ENCODE peak calls at places on chromosomes 5 and 9, in seven cellular contexts. P is HFF-Myc, G is heart right ventricle, Q is colonic mucosa, T is sigmoid colon, F is right atrium auricular region, L is GM06990. K is an unnamed sample.

GRCh38 chr5:157484768-157485167 is 24.8 kb downstream of the NIPAL4 start:
- DNase-seq in T (peak), P (no peak), L (no peak), F (peak), Q (no peak), G (no peak), K (no peak)

GRCh38 chr5:52849544-52849943 is 61.8 kb downstream of the ITGA1 start:
- DNase-seq in P (no peak), Q (no peak), F (no peak), L (no peak), T (no peak), G (no peak), K (no peak)

GRCh38 chr5:153965102-153965645 is 73.5 kb downstream of the FAM114A2 start:
- DNase-seq in P (peak), G (peak), L (no peak), Q (peak), F (no peak), T (peak), K (peak)

GRCh38 chr5:77437194-77437593 is 54.9 kb downstream of the WDR41 start:
- DNase-seq in T (no peak), Q (no peak), L (no peak), F (no peak), G (no peak), P (no peak), K (no peak)

GRCh38 chr5:127012933-127013332 is 17.4 kb downstream of the MARCHF3 start:
- DNase-seq in T (no peak), G (no peak), F (no peak), L (no peak), P (peak), Q (no peak), K (no peak)

GRCh38 chr5:34584165-34584564 is 72.0 kb upstream of the RAI14 start:
- DNase-seq in Q (no peak), G (no peak), F (no peak), L (no peak), T (no peak), P (no peak), K (no peak)

GRCh38 chr5:52709171-52709925 is 78.4 kb upstream of the ITGA1 start:
- DNase-seq in T (no peak), F (no peak), Q (no peak), P (no peak), G (peak), L (no peak), K (peak)

GRCh38 chr5:138274189-138274853 is at the start of gene GFRA3:
- DNase-seq in L (peak), P (no peak), F (no peak), T (peak), G (no peak), Q (no peak), K (peak)

GRCh38 chr5:1385395-1386273 is 40.7 kb upstream of the CLPTM1L start:
- DNase-seq in F (peak), T (peak), P (peak), Q (peak), L (peak), G (peak), K (peak)
- TF ChIP-seq CTCF in F (no peak), T (no peak), P (no peak), Q (no peak), L (no peak), G (no peak), K (no peak)

GRCh38 chr9:133742251-133742650 is 4.1 kb upstream of the SARDH start:
- DNase-seq in L (no peak), G (no peak), Q (no peak), F (no peak), T (no peak), P (no peak), K (no peak)

GRCh38 chr9:133742849-133743444 is 4.8 kb upstream of the SARDH start:
- DNase-seq in G (peak), F (peak), Q (peak), P (peak), T (peak), L (peak), K (peak)

GRCh38 chr9:133752739-133753446 is 14.7 kb upstream of the SARDH start:
- DNase-seq in G (no peak), P (no peak), T (no peak), Q (no peak), L (no peak), F (no peak), K (no peak)

GRCh38 chr9:133750927-133751649 is 12.9 kb upstream of the SARDH start:
- DNase-seq in L (no peak), T (peak), Q (no peak), G (no peak), P (no peak), F (peak), K (no peak)

DNA sequence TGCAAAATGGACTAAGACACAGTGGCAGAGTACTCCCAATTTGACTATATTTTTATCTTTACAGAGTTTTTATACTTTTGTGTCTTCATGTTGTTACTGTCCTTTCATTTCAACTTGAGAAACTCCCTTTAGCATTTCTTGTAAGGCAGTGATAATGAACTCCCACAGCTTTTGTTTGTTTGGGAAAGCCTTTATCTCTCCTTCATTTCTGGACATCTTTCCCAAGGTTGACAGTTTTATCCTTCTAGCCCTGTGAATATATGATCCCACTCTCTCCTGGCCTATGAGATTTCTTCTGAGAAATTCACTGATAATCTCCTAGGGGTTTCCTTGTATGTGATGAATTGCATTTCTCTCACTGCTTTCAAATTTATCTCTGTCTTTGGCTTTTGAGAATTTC is 9.2 kb upstream of the SARDH start:
- DNase-seq in G (no peak), F (no peak), P (no peak), T (no peak), L (no peak), Q (no peak), K (no peak)
- TF ChIP-seq CTCF in G (no peak), F (no peak), P (no peak), T (no peak), L (no peak), Q (no peak), K (no peak)

GRCh38 chr9:5610491-5610890 is 18.4 kb upstream of the RIC1 start:
- DNase-seq in L (no peak), T (no peak), G (no peak), F (no peak), Q (no peak), P (no peak), K (no peak)
- TF ChIP-seq CTCF in L (no peak), T (no peak), G (no peak), F (no peak), Q (no peak), P (no peak), K (no peak)

GRCh38 chr5:178849316-178849715 is 10.4 kb upstream of the ZNF354B start:
- DNase-seq in P (no peak), Q (no peak), G (no peak), F (no peak), L (no peak), T (no peak), K (no peak)

GRCh38 chr5:178859625-178860521 is at the start of gene ZNF354B:
- DNase-seq in Q (peak), G (peak), L (peak), F (peak), T (peak), P (peak), K (peak)

GRCh38 chr5:178851951-178852350 is 7.8 kb upstream of the ZNF354B start:
- DNase-seq in G (no peak), Q (no peak), P (no peak), F (no peak), T (no peak), L (no peak), K (no peak)

GRCh38 chr5:178854284-178854683 is 5.5 kb upstream of the ZNF354B start:
- DNase-seq in F (no peak), Q (no peak), T (no peak), L (no peak), P (no peak), G (no peak), K (no peak)
- TF ChIP-seq CTCF in F (no peak), Q (no peak), T (no peak), L (no peak), P (no peak), G (no peak), K (no peak)

GRCh38 chr5:74254257-74254656 is 386.3 kb downstream of the ENC1 start:
- DNase-seq in T (no peak), Q (no peak), G (no peak), L (no peak), F (no peak), P (no peak), K (no peak)

GRCh38 chr5:74252033-74252430 is 388.5 kb downstream of the ENC1 start:
- DNase-seq in F (no peak), Q (no peak), P (no peak), G (no peak), T (no peak), L (no peak), K (no peak)

GRCh38 chr5:74251106-74252032 is 389.2 kb downstream of the ENC1 start:
- DNase-seq in T (peak), L (no peak), P (peak), Q (peak), G (peak), F (peak), K (no peak)

GRCh38 chr5:74248576-74248975 is 392.0 kb downstream of the ENC1 start:
- DNase-seq in L (no peak), P (no peak), T (no peak), F (no peak), G (no peak), Q (no peak), K (no peak)

GRCh38 chr5:74250304-74251102 is 390.0 kb downstream of the ENC1 start:
- DNase-seq in G (no peak), F (no peak), T (no peak), Q (no peak), L (no peak), P (no peak), K (no peak)
- TF ChIP-seq CTCF in G (no peak), F (no peak), T (no peak), Q (no peak), L (no peak), P (no peak), K (no peak)